ENCODE peak calls at places on chromosome 1, in eight cellular contexts. H is NCI-H82; W is heart left ventricle; S is HAP-1; I is heart right ventricle; X is GM03348; A is activated CD4-positive, alpha-beta T cell treated with anti-CD3 and anti-CD28 coated beads, Interleukin-2, amount 50 U/mL, for 4 hours; C is stimulated activated CD4-positive, alpha-beta T cell treated with anti-CD3 and anti-CD28 coated beads, TNF-alpha, amount 100 ng/mL, for 1 hour. E is an unnamed sample.

GRCh38 chr1:86704456-86704971 is at the start of gene SH3GLB1:
- DNase-seq in H (peak; percentile 96), W (peak; percentile 88), S (peak; percentile 94), I (peak; percentile 92), X (peak; percentile 94), A (peak; percentile 84), C (peak; percentile 64), E (peak; percentile 94)

GRCh38 chr1:70247768-70248167 is 26.6 kb downstream of the SRSF11 start:
- DNase-seq in H (no peak), W (no peak), S (no peak), I (no peak), X (no peak), A (no peak), C (no peak), E (no peak)

GRCh38 chr1:193104496-193104905 is 713 bp downstream of the GLRX2 start:
- DNase-seq in H (peak; percentile 58), W (peak; percentile 29), S (peak; percentile 65), I (peak; percentile 47), X (peak; percentile 67), A (no peak), C (no peak), E (peak; percentile 54)

GRCh38 chr1:103162360-103162759 is 54.0 kb upstream of the COL11A1 start:
- DNase-seq in H (no peak), W (no peak), S (no peak), I (no peak), X (no peak), A (no peak), C (no peak), E (no peak)

GRCh38 chr1:28915036-28915895 is 897 bp downstream of the EPB41 start:
- DNase-seq in H (peak; percentile 80), W (no peak), S (peak; percentile 62), I (no peak), X (no peak), A (peak; percentile 27), C (no peak), E (peak; percentile 57)

GRCh38 chr1:67832737-67833594 is at the start of gene GNG12:
- DNase-seq in H (peak; percentile 87), W (peak; percentile 71), S (peak; percentile 91), I (peak; percentile 75), X (peak; percentile 94), A (no peak), C (no peak), E (peak; percentile 85)

GRCh38 chr1:12057382-12057781 is 5.7 kb upstream of the TNFRSF8 start:
- DNase-seq in H (no peak), W (no peak), S (no peak), I (no peak), X (no peak), A (no peak), C (no peak), E (no peak)

GRCh38 chr1:185670187-185670627 is 64.0 kb upstream of the HMCN1 start:
- DNase-seq in H (peak; percentile 56), W (peak; percentile 40), S (peak; percentile 57), I (no peak), X (peak; percentile 53), A (peak; percentile 37), C (no peak), E (peak; percentile 74)

GRCh38 chr1:52348704-52349301 is 17.2 kb downstream of the CC2D1B start:
- DNase-seq in H (peak; percentile 93), W (no peak), S (peak; percentile 49), I (no peak), X (peak; percentile 30), A (no peak), C (no peak), E (peak; percentile 57)

GRCh38 chr1:240031414-240031813 is 60.3 kb upstream of the FMN2 start:
- DNase-seq in H (no peak), W (no peak), S (no peak), I (no peak), X (peak; percentile 17), A (no peak), C (no peak), E (no peak)

GRCh38 chr1:91502882-91503184 is 2.2 kb downstream of the CDC7 start:
- DNase-seq in H (peak; percentile 48), W (no peak), S (peak; percentile 28), I (no peak), X (no peak), A (no peak), C (no peak), E (peak; percentile 51)

GRCh38 chr1:208047975-208048374 is 137.1 kb upstream of the CD34 start:
- DNase-seq in H (no peak), W (no peak), S (no peak), I (peak; percentile 54), X (peak; percentile 46), A (no peak), C (no peak), E (no peak)

GRCh38 chr1:210878564-210878963 is 255.4 kb downstream of the KCNH1 start:
- DNase-seq in H (no peak), W (no peak), S (no peak), I (no peak), X (no peak), A (no peak), C (no peak), E (no peak)

GRCh38 chr1:205417884-205418283 is 4.0 kb downstream of the LEMD1 start:
- DNase-seq in H (peak; percentile 35), W (no peak), S (no peak), I (no peak), X (no peak), A (no peak), C (no peak), E (no peak)

GRCh38 chr1:206583461-206584264 is 28.6 kb downstream of the EIF2D start:
- DNase-seq in H (peak; percentile 90), W (peak; percentile 76), S (peak; percentile 85), I (peak; percentile 70), X (peak; percentile 90), A (peak; percentile 88), C (peak; percentile 67), E (peak; percentile 78)

GRCh38 chr1:156226116-156226538 is 13.3 kb downstream of the PMF1 start:
- DNase-seq in H (no peak), W (no peak), S (no peak), I (no peak), X (no peak), A (no peak), C (no peak), E (no peak)